ENCODE peak calls at places on chromosomes 13 and 19, in ten cellular contexts. P is spleen; D is heart right ventricle; N is epithelial cell of esophagus; B is hepatocyte; G is AG10803; Y is CD8-positive, alpha-beta T cell; S is HFF-Myc; I is lung; V is suprapubic skin. C is an unnamed sample.

GRCh38 chr19:15015946-15016542 is 33.2 kb upstream of the CASP14 start:
- DNase-seq in P (no peak), D (no peak), N (no peak), B (peak), G (no peak), Y (no peak), S (no peak), I (no peak), V (no peak), C (peak)

GRCh38 chr19:3725640-3726310 is 17.6 kb downstream of the TJP3 start:
- DNase-seq in P (no peak), D (no peak), N (peak), B (peak), G (no peak), Y (no peak), S (no peak), I (peak), V (peak), C (no peak)

GRCh38 chr13:30874111-30874510 is 32.0 kb upstream of the MEDAG start:
- DNase-seq in P (no peak), D (no peak), N (no peak), B (no peak), G (no peak), Y (no peak), S (no peak), I (no peak), V (no peak), C (no peak)

GRCh38 chr19:10421981-10422461 is 1.7 kb downstream of the PDE4A start:
- DNase-seq in P (no peak), D (no peak), N (no peak), B (peak), G (no peak), Y (no peak), S (no peak), I (no peak), V (no peak), C (no peak)

GRCh38 chr13:112247471-112248405 is 128.4 kb upstream of the SPACA7 start:
- DNase-seq in P (peak), D (no peak), N (no peak), B (no peak), G (no peak), Y (no peak), S (no peak), I (peak), V (no peak), C (no peak)

GRCh38 chr13:47117268-47117667 is 220.4 kb upstream of the HTR2A start:
- DNase-seq in P (no peak), D (no peak), N (peak), B (peak), G (peak), Y (no peak), S (peak), I (no peak), V (no peak), C (peak)

GRCh38 chr13:23020246-23020843 is 160.4 kb upstream of the SGCG start:
- DNase-seq in P (no peak), D (peak), N (peak), B (peak), G (peak), Y (peak), S (peak), I (no peak), V (no peak), C (peak)

GRCh38 chr13:80923907-80924306 is 583.0 kb upstream of the SPRY2 start:
- DNase-seq in P (no peak), D (no peak), N (peak), B (no peak), G (no peak), Y (no peak), S (no peak), I (no peak), V (no peak), C (peak)

GRCh38 chr19:13002389-13002898 is 7.2 kb downstream of the NFIX start:
- DNase-seq in P (no peak), D (no peak), N (no peak), B (no peak), G (no peak), Y (no peak), S (no peak), I (no peak), V (peak), C (no peak)

GRCh38 chr19:40718774-40719391 is 2.0 kb downstream of the ITPKC start:
- DNase-seq in P (peak), D (peak), N (peak), B (peak), G (peak), Y (no peak), S (no peak), I (peak), V (peak), C (peak)

GRCh38 chr19:46660008-46660517 is 919 bp downstream of the DACT3 start:
- DNase-seq in P (peak), D (peak), N (no peak), B (peak), G (no peak), Y (no peak), S (no peak), I (no peak), V (peak), C (no peak)

GRCh38 chr19:2587001-2587719 is 111.2 kb downstream of the GADD45B start:
- DNase-seq in P (peak), D (no peak), N (no peak), B (no peak), G (no peak), Y (no peak), S (no peak), I (no peak), V (peak), C (peak)

GRCh38 chr19:45592366-45592765 is 7.8 kb upstream of the OPA3 start:
- DNase-seq in P (no peak), D (no peak), N (no peak), B (no peak), G (no peak), Y (no peak), S (no peak), I (no peak), V (no peak), C (no peak)

DNA sequence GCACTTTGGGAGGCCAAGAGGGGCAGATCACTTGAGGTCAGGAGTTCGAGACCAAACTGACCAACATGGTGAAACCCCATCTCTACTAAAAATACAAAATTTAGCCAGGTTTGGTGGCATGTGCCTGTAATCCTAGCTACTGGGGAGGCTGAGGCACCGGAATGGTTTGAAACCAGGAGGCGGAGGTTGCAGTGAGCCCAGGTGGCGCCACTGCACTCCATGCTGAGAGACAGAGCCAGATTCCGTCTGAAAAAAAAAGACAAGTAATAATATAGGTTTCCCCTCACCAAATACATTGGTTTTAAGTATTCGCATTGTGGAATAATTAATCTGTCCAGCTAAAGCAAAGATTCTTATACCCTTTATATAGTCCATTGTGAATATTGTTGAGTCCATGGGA is 1544.6 kb downstream of the OLFM4 start:
- DNase-seq in P (no peak), D (no peak), N (no peak), B (no peak), G (no peak), Y (no peak), S (no peak), I (no peak), V (no peak), C (no peak)
- TF ChIP-seq CTCF in P (no peak), D (no peak), N (no peak), B (no peak), G (no peak), Y (no peak), S (no peak), I (no peak), V (no peak), C (no peak)

GRCh38 chr19:19181614-19182013 is 10.3 kb downstream of the BORCS8 start:
- DNase-seq in P (no peak), D (no peak), N (no peak), B (no peak), G (no peak), Y (no peak), S (no peak), I (no peak), V (no peak), C (no peak)

GRCh38 chr19:19186742-19187141 is 5.2 kb downstream of the BORCS8 start:
- DNase-seq in P (no peak), D (no peak), N (no peak), B (no peak), G (no peak), Y (no peak), S (no peak), I (no peak), V (no peak), C (no peak)

DNA sequence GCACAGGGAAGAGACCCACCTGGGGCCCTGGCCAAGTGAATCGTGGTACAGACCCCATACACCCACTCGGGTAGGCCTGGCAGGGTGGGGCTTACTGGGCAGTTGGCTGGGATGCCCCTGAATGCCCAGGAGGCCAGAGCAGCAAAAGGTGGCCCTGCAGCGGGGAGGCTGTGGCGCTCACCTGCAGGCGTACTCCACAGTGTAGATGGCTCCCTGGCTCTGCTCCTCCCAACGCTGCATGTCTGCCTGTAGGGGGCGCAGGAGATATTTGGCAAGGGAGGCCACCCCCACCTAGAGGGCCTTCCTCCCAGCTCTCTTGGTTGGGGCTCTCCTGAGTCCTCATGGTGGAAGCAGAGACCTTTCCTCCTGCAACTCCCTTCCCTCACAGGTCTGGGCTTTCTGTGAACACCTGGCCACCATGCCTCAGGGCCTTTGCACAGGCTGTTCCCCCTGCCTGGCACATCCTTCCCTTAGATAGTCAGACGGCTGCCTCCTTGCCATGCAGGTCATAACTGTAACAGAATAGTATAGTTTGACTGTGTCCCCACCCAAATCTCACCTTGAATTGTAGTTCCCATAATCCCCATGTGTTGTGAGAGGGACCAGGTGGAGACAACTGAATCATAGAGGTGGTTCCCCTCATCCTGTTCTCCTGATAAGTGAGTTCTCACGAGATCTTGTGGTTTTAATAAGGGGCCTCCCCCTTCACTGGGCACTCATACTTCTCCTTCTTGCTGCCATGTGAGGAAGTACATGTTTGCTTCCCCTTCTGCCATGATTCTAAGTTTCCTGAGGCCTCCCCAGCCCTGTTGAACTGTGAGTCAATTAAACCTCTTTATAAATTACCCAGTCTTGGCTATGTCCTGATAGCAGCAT is 5.9 kb downstream of the BORCS8 start:
- DNase-seq in P (no peak), D (no peak), N (peak), B (peak), G (peak), Y (peak), S (no peak), I (peak), V (no peak), C (peak)
- H3K4me3 ChIP-seq in P (no peak), D (no peak), N (no peak), B (no peak), G (no peak), Y (no peak), S (no peak), I (no peak), V (no peak), C (no peak)

GRCh38 chr19:1038995-1039645 is 787 bp upstream of the ABCA7 start:
- DNase-seq in P (peak), D (no peak), N (peak), B (no peak), G (peak), Y (no peak), S (no peak), I (no peak), V (no peak), C (no peak)

GRCh38 chr19:1039646-1040475 is at the start of gene ABCA7:
- DNase-seq in P (peak), D (peak), N (peak), B (peak), G (peak), Y (peak), S (peak), I (peak), V (peak), C (peak)

GRCh38 chr19:1037553-1038115 is 2.3 kb upstream of the ABCA7 start:
- DNase-seq in P (peak), D (no peak), N (no peak), B (no peak), G (no peak), Y (no peak), S (no peak), I (no peak), V (no peak), C (no peak)

GRCh38 chr19:1032264-1032867 is 6.0 kb downstream of the CNN2 start:
- DNase-seq in P (no peak), D (no peak), N (no peak), B (no peak), G (no peak), Y (no peak), S (no peak), I (no peak), V (no peak), C (no peak)

DNA sequence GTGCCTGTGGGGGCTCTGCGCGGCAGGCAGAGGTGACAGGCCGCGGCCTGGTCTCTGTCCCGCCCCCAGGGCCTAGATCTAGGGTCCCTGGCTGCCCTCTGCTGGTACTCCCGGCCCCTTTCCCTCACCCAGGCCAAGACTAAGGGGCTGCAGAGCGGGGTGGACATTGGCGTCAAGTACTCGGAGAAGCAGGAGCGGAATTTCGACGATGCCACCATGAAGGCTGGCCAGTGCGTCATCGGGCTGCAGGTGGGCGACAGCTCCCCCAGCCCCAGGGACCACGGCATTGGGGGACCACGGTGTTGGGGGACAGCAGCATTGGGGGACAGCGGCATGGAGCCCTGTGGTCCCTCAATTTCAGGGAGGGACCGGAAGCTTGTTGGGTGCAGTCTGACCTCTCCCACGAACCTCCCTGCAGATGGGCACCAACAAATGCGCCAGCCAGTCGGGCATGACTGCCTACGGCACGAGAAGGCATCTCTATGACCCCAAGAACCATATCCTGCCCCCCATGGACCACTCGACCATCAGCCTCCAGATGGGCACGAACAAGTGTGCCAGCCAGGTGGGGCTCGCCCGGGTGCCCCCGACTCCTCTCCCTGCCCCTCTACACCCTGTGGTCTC is 3.8 kb upstream of the ABCA7 start:
- DNase-seq in P (peak), D (no peak), N (no peak), B (no peak), G (no peak), Y (no peak), S (no peak), I (no peak), V (no peak), C (no peak)
- TF ChIP-seq CTCF in P (no peak), D (no peak), N (no peak), B (no peak), G (peak), Y (no peak), S (no peak), I (no peak), V (no peak), C (peak)

DNA sequence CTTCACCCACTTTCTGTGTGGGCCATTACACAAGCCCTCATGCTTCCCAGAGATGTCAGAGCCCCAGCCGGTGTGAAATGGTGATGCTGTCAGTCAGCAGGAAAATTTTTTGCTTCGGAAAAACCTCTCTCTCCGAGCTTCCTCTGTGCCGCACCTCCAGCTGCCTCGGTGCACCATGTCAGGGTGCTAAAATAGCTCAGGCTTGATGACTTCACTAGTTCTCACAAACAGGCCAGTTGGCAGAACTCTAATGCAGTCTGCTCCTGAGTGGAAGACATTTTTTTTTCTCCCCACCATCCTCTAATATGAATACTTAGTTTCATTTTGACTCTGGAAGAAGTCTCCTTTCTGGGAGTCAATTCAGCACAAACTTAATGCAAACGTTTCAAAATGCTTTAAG is 71.3 kb downstream of the KLF12 start:
- DNase-seq in P (peak), D (peak), N (no peak), B (no peak), G (peak), Y (no peak), S (no peak), I (no peak), V (no peak), C (peak)
- H3K4me3 ChIP-seq in P (no peak), D (peak), N (no peak), B (no peak), G (peak), Y (no peak), S (no peak), I (no peak), V (no peak), C (no peak)

GRCh38 chr19:17617807-17618192 is 62.4 kb downstream of the COLGALT1 start:
- DNase-seq in P (no peak), D (no peak), N (no peak), B (no peak), G (no peak), Y (no peak), S (no peak), I (no peak), V (no peak), C (no peak)

GRCh38 chr19:17618281-17618903 is 62.9 kb downstream of the COLGALT1 start:
- DNase-seq in P (peak), D (no peak), N (no peak), B (no peak), G (no peak), Y (no peak), S (no peak), I (no peak), V (no peak), C (no peak)

GRCh38 chr19:17618919-17619318 is 63.5 kb downstream of the COLGALT1 start:
- DNase-seq in P (peak), D (no peak), N (no peak), B (no peak), G (no peak), Y (no peak), S (no peak), I (no peak), V (no peak), C (no peak)

GRCh38 chr19:17623224-17623935 is 64.8 kb downstream of the UNC13A start:
- DNase-seq in P (no peak), D (no peak), N (no peak), B (no peak), G (no peak), Y (no peak), S (no peak), I (no peak), V (no peak), C (no peak)

DNA sequence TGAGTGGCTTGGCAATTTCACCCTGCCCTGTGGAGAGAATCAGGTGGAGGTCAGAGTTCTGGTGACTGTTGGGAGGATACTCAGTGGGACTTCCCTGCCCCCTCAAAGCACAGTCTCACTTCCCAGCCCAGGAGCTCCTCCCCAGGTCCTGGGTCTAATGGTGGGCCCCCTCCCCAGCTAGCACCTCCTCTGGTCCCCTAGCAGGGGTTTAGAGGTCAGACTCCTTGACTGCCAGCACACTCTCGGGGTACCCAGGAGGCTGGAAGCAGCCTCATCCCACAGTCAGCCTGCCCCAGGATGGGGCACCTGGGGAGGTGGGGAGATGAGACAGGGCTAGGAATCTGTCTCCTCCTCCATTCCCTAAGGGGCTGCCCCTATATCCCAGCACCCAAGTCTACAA is 65.2 kb downstream of the COLGALT1 start:
- DNase-seq in P (no peak), D (no peak), N (no peak), B (no peak), G (no peak), Y (no peak), S (no peak), I (no peak), V (no peak), C (no peak)
- TF ChIP-seq CTCF in P (no peak), D (no peak), N (no peak), B (no peak), G (no peak), Y (no peak), S (no peak), I (no peak), V (no peak), C (no peak)

GRCh38 chr13:96994030-96994848 is at the start of gene OXGR1:
- DNase-seq in P (no peak), D (no peak), N (no peak), B (no peak), G (no peak), Y (no peak), S (no peak), I (no peak), V (no peak), C (no peak)

GRCh38 chr13:96996097-96996496 is 1.8 kb upstream of the OXGR1 start:
- DNase-seq in P (no peak), D (no peak), N (no peak), B (no peak), G (no peak), Y (no peak), S (no peak), I (no peak), V (no peak), C (no peak)

GRCh38 chr13:96994849-96995243 is 570 bp upstream of the OXGR1 start:
- DNase-seq in P (no peak), D (no peak), N (no peak), B (no peak), G (no peak), Y (no peak), S (no peak), I (no peak), V (no peak), C (no peak)

GRCh38 chr13:96992633-96993032 is 1.6 kb downstream of the OXGR1 start:
- DNase-seq in P (no peak), D (no peak), N (no peak), B (no peak), G (no peak), Y (no peak), S (no peak), I (no peak), V (no peak), C (no peak)

GRCh38 chr13:96993660-96994029 is 631 bp downstream of the OXGR1 start:
- DNase-seq in P (no peak), D (no peak), N (no peak), B (peak), G (no peak), Y (no peak), S (no peak), I (no peak), V (no peak), C (no peak)
- H3K4me3 ChIP-seq in P (no peak), D (peak), N (peak), B (peak), G (peak), Y (no peak), S (peak), I (no peak), V (peak), C (peak)

GRCh38 chr13:50387124-50387581 is 371.9 kb downstream of the KCNRG start:
- DNase-seq in P (peak), D (peak), N (peak), B (peak), G (peak), Y (no peak), S (no peak), I (peak), V (no peak), C (no peak)

GRCh38 chr13:50389726-50390125 is 374.5 kb downstream of the KCNRG start:
- DNase-seq in P (no peak), D (no peak), N (no peak), B (no peak), G (no peak), Y (no peak), S (no peak), I (no peak), V (no peak), C (no peak)

GRCh38 chr13:50388481-50388880 is 373.2 kb downstream of the KCNRG start:
- DNase-seq in P (no peak), D (no peak), N (no peak), B (no peak), G (no peak), Y (no peak), S (no peak), I (no peak), V (no peak), C (no peak)

GRCh38 chr13:50384724-50385123 is 369.5 kb downstream of the KCNRG start:
- DNase-seq in P (no peak), D (no peak), N (no peak), B (no peak), G (no peak), Y (no peak), S (no peak), I (no peak), V (no peak), C (no peak)

GRCh38 chr13:50386527-50387123 is 371.4 kb downstream of the KCNRG start:
- DNase-seq in P (no peak), D (no peak), N (no peak), B (peak), G (peak), Y (no peak), S (no peak), I (no peak), V (no peak), C (peak)
- TF ChIP-seq CTCF in P (no peak), D (no peak), N (no peak), B (no peak), G (no peak), Y (no peak), S (no peak), I (no peak), V (no peak), C (no peak)

C was measured in cardiac fibroblast.